ENCODE peak calls at places on chromosomes 16 and 17, in six cellular contexts. O, P, E, R, Q and N are unnamed samples.

GRCh38 chr16:3472878-3473595 is 22.3 kb downstream of the C16orf90 start:
- DNase-seq in R (no peak), E (no peak), O (no peak), Q (no peak), P (no peak), N (peak)

GRCh38 chr17:37519241-37519985 is 29.7 kb downstream of the DUSP14 start:
- DNase-seq in O (peak), P (no peak), E (no peak), Q (no peak), R (peak), N (peak)

GRCh38 chr17:30376621-30377452 is 1.9 kb upstream of the CPD start:
- DNase-seq in O (peak), E (peak), P (no peak), R (peak), Q (no peak), N (peak)

GRCh38 chr17:63445571-63446217 is 412 bp downstream of the CYB561 start:
- DNase-seq in E (peak), Q (peak), O (peak), P (peak), R (no peak), N (peak)

GRCh38 chr17:4605826-4606225 is 21.5 kb downstream of the SMTNL2 start:
- DNase-seq in O (peak), P (no peak), Q (peak), R (no peak), E (no peak), N (peak)

GRCh38 chr16:80197790-80198201 is 343.0 kb upstream of the DYNLRB2 start:
- DNase-seq in O (peak), Q (no peak), E (peak), P (no peak), R (peak), N (peak)

GRCh38 chr16:4631444-4631843 is 6.8 kb downstream of the MGRN1 start:
- DNase-seq in E (no peak), P (no peak), R (no peak), O (no peak), Q (no peak), N (peak)

GRCh38 chr17:43721537-43722268 is 36.9 kb downstream of the SOST start:
- DNase-seq in R (no peak), P (no peak), O (peak), E (peak), Q (no peak), N (peak)

GRCh38 chr17:49365667-49366066 is 3.6 kb upstream of the ZNF652 start:
- DNase-seq in P (peak), Q (peak), O (no peak), E (peak), R (no peak), N (no peak)

GRCh38 chr17:33261911-33262665 is 31.0 kb downstream of the ASIC2 start:
- DNase-seq in Q (no peak), P (no peak), O (no peak), R (no peak), E (no peak), N (no peak)

GRCh38 chr17:67993153-67993997 is 2.9 kb downstream of the C17orf58 start:
- DNase-seq in O (peak), E (peak), P (peak), R (peak), Q (peak), N (peak)

GRCh38 chr16:31410082-31410481 is 16.9 kb downstream of the ITGAD start:
- DNase-seq in P (no peak), Q (no peak), R (no peak), E (no peak), O (no peak), N (no peak)

GRCh38 chr17:73068322-73069153 is 23.9 kb downstream of the SLC39A11 start:
- DNase-seq in P (no peak), O (peak), Q (no peak), E (peak), R (peak), N (peak)

GRCh38 chr16:24075929-24076716 is 180.0 kb upstream of the CACNG3 start:
- DNase-seq in E (peak), P (no peak), R (no peak), O (no peak), Q (no peak), N (no peak)

GRCh38 chr17:78315355-78316114 is 44.3 kb downstream of the SOCS3 start:
- DNase-seq in E (peak), Q (peak), R (peak), O (peak), P (peak), N (peak)

DNA sequence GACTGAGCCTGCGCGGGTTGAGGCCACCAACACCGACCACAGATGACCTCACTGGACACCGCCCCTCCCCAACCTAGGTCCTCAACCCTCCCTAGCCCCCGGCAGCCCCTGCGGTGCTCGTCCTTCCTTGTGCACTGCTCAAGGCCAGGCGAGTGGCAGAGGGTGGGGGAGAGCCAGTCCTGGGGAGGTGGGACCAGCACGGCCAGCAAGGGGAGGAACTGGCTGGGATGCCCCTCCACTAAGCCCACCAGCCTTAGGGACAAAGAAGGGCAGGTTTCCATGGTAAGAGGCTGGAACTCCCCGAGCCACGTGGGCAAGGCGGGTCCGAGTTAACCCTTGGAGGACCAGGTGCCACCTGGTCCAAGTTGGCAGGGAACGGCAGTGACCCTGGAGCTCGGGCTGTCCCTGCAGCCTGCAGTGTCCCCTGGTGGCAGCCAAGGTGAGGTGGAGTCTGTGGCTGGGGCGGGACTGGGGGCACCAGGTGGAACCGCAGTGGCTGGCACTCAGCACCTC is 9.2 kb downstream of the FSCN2 start:
- DNase-seq in P (peak), E (peak), Q (peak), R (no peak), O (peak), N (no peak)
- H3K4me3 ChIP-seq in P (no peak), E (no peak), Q (no peak), R (no peak), O (no peak), N (no peak)

DNA sequence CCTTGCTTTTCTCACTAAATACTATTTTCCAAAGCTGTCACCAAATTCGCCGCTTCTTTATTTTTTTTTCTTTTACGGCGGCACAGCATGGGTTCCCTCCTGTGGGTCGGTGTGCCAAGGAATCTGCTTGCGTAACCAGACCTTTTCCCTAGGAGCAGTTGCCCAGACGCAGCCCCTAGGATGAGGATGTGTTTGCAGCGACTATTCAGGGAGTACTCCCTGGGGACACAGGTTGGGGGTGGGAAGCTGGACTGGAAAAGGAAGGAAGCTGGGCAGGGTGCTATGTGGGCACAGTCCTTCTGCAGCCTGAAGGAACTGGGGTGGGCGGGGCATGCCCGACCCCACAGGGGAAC is 49.0 kb upstream of the ZCCHC14 start:
- DNase-seq in E (no peak), Q (no peak), O (peak), P (no peak), R (peak), N (peak)
- H3K4me3 ChIP-seq in E (peak), Q (no peak), O (no peak), P (no peak), R (no peak), N (peak)

GRCh38 chr17:7442142-7442541 is 2.7 kb upstream of the CHRNB1 start:
- DNase-seq in P (no peak), O (no peak), R (no peak), Q (no peak), E (no peak), N (no peak)

GRCh38 chr17:7440113-7440822 is 956 bp downstream of the FGF11 start:
- DNase-seq in O (no peak), Q (peak), P (no peak), R (no peak), E (peak), N (peak)

GRCh38 chr17:7439462-7440112 is at the start of gene FGF11:
- DNase-seq in R (no peak), O (no peak), Q (peak), E (no peak), P (no peak), N (no peak)

GRCh38 chr17:7440823-7441174 is 1.5 kb downstream of the FGF11 start:
- DNase-seq in E (peak), Q (peak), R (no peak), O (peak), P (no peak), N (no peak)

DNA sequence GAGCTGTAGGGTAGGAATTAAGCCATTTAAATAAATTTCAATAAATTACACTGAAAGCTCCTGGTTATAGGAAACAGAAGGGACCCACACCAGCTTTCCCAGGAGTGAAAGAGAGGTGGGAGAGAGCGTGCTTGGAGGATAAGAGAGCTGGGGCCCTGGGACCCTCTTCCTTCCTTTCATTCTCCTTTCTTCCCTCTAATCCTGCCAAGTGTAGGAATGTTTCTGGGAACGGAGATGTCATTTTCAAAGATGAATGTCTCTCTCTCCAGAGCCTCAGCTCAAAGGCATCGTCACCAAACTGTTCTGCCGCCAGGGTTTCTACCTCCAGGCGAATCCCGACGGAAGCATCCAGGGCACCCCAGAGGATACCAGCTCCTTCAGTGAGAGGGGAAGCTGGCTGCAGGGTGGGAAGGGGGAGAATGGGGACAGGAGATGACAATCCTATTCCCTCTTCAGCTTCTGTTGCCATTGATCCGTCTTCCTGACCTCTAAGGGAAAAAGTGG is 1.9 kb downstream of the FGF11 start:
- DNase-seq in P (no peak), O (no peak), E (no peak), Q (peak), R (no peak), N (no peak)
- H3K4me3 ChIP-seq in P (no peak), O (peak), E (no peak), Q (no peak), R (no peak), N (no peak)

DNA sequence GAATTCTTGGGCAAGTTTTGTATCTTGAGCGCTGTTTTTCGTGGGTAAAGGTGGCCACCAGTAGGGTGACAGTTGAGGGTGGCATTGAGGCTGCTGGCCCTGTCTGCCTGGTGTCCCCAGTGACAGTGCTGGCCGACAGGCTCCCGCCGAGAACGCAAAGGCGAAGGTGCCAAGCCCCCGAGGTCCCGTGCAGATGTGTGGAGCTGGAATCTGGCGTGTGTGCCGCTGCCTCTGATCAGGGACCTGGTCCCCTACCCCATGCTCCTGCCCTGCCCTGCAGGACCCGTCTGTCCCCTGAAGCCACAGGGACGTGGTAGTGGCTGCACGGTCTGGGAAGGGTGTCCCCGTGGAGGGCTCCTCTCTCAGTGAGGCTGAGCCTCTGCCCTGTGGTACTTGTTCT is 3.5 kb downstream of the UBE2I start:
- DNase-seq in R (no peak), P (no peak), E (no peak), O (no peak), Q (no peak), N (no peak)
- H3K4me3 ChIP-seq in R (no peak), P (no peak), E (no peak), O (no peak), Q (no peak), N (no peak)